ENCODE peak calls at places on chromosomes 13 and 19, in four cellular contexts. One of them, this sample, is unnamed.

GRCh38 chr13:89899302-89900103 is 1448.0 kb upstream of the MIR17HG start:
- DNase-seq in psoas muscle: no peak
- DNase-seq in esophagus squamous epithelium: no peak
- DNase-seq in H1: no peak
- DNase-seq in this sample: no peak

GRCh38 chr13:47216176-47216822 is 319.4 kb upstream of the HTR2A start:
- DNase-seq in psoas muscle: no peak
- DNase-seq in esophagus squamous epithelium: no peak
- DNase-seq in H1: no peak
- DNase-seq in this sample: no peak

GRCh38 chr19:49952906-49953305 is 8.1 kb downstream of the SIGLEC11 start:
- DNase-seq in psoas muscle: no peak
- DNase-seq in esophagus squamous epithelium: no peak
- DNase-seq in H1: no peak
- DNase-seq in this sample: no peak

GRCh38 chr13:38386421-38386820 is 36.8 kb downstream of the UFM1 start:
- DNase-seq in psoas muscle: no peak
- DNase-seq in esophagus squamous epithelium: no peak
- DNase-seq in H1: no peak
- DNase-seq in this sample: no peak

GRCh38 chr19:3556978-3557460 is 367 bp downstream of the MFSD12 start:
- DNase-seq in psoas muscle: peak; percentile 76
- DNase-seq in esophagus squamous epithelium: no peak
- DNase-seq in H1: no peak
- DNase-seq in this sample: no peak

GRCh38 chr13:87052731-87053130 is 618.4 kb upstream of the SLITRK5 start:
- DNase-seq in psoas muscle: no peak
- DNase-seq in esophagus squamous epithelium: no peak
- DNase-seq in H1: no peak
- DNase-seq in this sample: no peak

GRCh38 chr13:110134801-110135200 is 172.2 kb downstream of the COL4A1 start:
- DNase-seq in psoas muscle: no peak
- DNase-seq in esophagus squamous epithelium: no peak
- DNase-seq in H1: no peak
- DNase-seq in this sample: no peak

GRCh38 chr19:1690570-1691307 is 38.3 kb upstream of the TCF3 start:
- DNase-seq in psoas muscle: no peak
- DNase-seq in esophagus squamous epithelium: no peak
- DNase-seq in H1: peak; percentile 98
- DNase-seq in this sample: peak; percentile 50

GRCh38 chr13:24625324-24625723 is 54.9 kb upstream of the ATP12A start:
- DNase-seq in psoas muscle: no peak
- DNase-seq in esophagus squamous epithelium: no peak
- DNase-seq in H1: no peak
- DNase-seq in this sample: no peak

GRCh38 chr19:8512115-8512967 is 1.6 kb downstream of the ZNF414 start:
- DNase-seq in psoas muscle: no peak
- DNase-seq in esophagus squamous epithelium: no peak
- DNase-seq in H1: peak; percentile 84
- DNase-seq in this sample: no peak

GRCh38 chr13:38880397-38880796 is 110.2 kb downstream of the STOML3 start:
- DNase-seq in psoas muscle: no peak
- DNase-seq in esophagus squamous epithelium: no peak
- DNase-seq in H1: no peak
- DNase-seq in this sample: no peak

GRCh38 chr13:113088691-113089020 is 16.9 kb upstream of the F7 start:
- DNase-seq in psoas muscle: peak; percentile 21
- DNase-seq in esophagus squamous epithelium: no peak
- DNase-seq in H1: no peak
- DNase-seq in this sample: no peak

GRCh38 chr13:67100723-67101122 is 129.4 kb downstream of the PCDH9 start:
- DNase-seq in psoas muscle: no peak
- DNase-seq in esophagus squamous epithelium: no peak
- DNase-seq in H1: no peak
- DNase-seq in this sample: no peak

GRCh38 chr19:650121-650520 is 10.4 kb downstream of the FGF22 start:
- DNase-seq in psoas muscle: no peak
- DNase-seq in esophagus squamous epithelium: no peak
- DNase-seq in H1: no peak
- DNase-seq in this sample: no peak

GRCh38 chr13:108859202-108860012 is 230.0 kb downstream of the MYO16 start:
- DNase-seq in psoas muscle: no peak
- DNase-seq in esophagus squamous epithelium: no peak
- DNase-seq in H1: no peak
- DNase-seq in this sample: no peak

GRCh38 chr19:17394891-17395415 is 957 bp upstream of the CCDC194 start:
- DNase-seq in psoas muscle: peak; percentile 78
- DNase-seq in esophagus squamous epithelium: no peak
- DNase-seq in H1: peak; percentile 89
- DNase-seq in this sample: no peak

GRCh38 chr13:28582225-28582891 is 76.6 kb upstream of the POMP start:
- DNase-seq in psoas muscle: no peak
- DNase-seq in esophagus squamous epithelium: no peak
- DNase-seq in H1: no peak
- DNase-seq in this sample: no peak

GRCh38 chr19:15283141-15283885 is 49.0 kb downstream of the BRD4 start:
- DNase-seq in psoas muscle: peak; percentile 91
- DNase-seq in esophagus squamous epithelium: no peak
- DNase-seq in H1: no peak
- DNase-seq in this sample: no peak

GRCh38 chr13:38755792-38756191 is 68.9 kb downstream of the FREM2 start:
- DNase-seq in psoas muscle: no peak
- DNase-seq in esophagus squamous epithelium: no peak
- DNase-seq in H1: no peak
- DNase-seq in this sample: no peak

GRCh38 chr19:6586056-6586455 is 4.9 kb downstream of the CD70 start:
- DNase-seq in psoas muscle: no peak
- DNase-seq in esophagus squamous epithelium: no peak
- DNase-seq in H1: no peak
- DNase-seq in this sample: no peak

GRCh38 chr19:6587093-6587820 is 3.7 kb downstream of the CD70 start:
- DNase-seq in psoas muscle: no peak
- DNase-seq in esophagus squamous epithelium: no peak
- DNase-seq in H1: peak; percentile 56
- DNase-seq in this sample: peak; percentile 72

GRCh38 chr19:6587998-6588507 is 2.9 kb downstream of the CD70 start:
- DNase-seq in psoas muscle: no peak
- DNase-seq in esophagus squamous epithelium: no peak
- DNase-seq in H1: peak; percentile 45
- DNase-seq in this sample: no peak

GRCh38 chr19:6588508-6589345 is 2.2 kb downstream of the CD70 start:
- DNase-seq in psoas muscle: no peak
- DNase-seq in esophagus squamous epithelium: no peak
- DNase-seq in H1: no peak
- DNase-seq in this sample: no peak

GRCh38 chr19:6586726-6587092 is 4.2 kb downstream of the CD70 start:
- DNase-seq in psoas muscle: no peak
- DNase-seq in esophagus squamous epithelium: no peak
- DNase-seq in H1: no peak
- DNase-seq in this sample: no peak
- H3K4me3 ChIP-seq in psoas muscle: no peak overlapping the region
- H3K4me3 ChIP-seq in esophagus squamous epithelium: no peak overlapping the region
- H3K4me3 ChIP-seq in H1: peak overlapping the region; percentile 60
- H3K4me3 ChIP-seq in this sample: peak overlapping the region; percentile 12

GRCh38 chr19:38196245-38196837 is 27.7 kb downstream of the DPF1 start:
- DNase-seq in psoas muscle: no peak
- DNase-seq in esophagus squamous epithelium: no peak
- DNase-seq in H1: no peak
- DNase-seq in this sample: no peak

GRCh38 chr19:38195237-38195636 is 28.8 kb downstream of the DPF1 start:
- DNase-seq in psoas muscle: no peak
- DNase-seq in esophagus squamous epithelium: no peak
- DNase-seq in H1: no peak
- DNase-seq in this sample: no peak

GRCh38 chr19:38191747-38192146 is 32.3 kb downstream of the DPF1 start:
- DNase-seq in psoas muscle: no peak
- DNase-seq in esophagus squamous epithelium: no peak
- DNase-seq in H1: no peak
- DNase-seq in this sample: no peak

GRCh38 chr19:38193445-38193844 is 30.6 kb downstream of the DPF1 start:
- DNase-seq in psoas muscle: no peak
- DNase-seq in esophagus squamous epithelium: no peak
- DNase-seq in H1: no peak
- DNase-seq in this sample: no peak

GRCh38 chr19:38194061-38194701 is 29.8 kb downstream of the DPF1 start:
- DNase-seq in psoas muscle: no peak
- DNase-seq in esophagus squamous epithelium: no peak
- DNase-seq in H1: no peak
- DNase-seq in this sample: no peak
- H3K4me1 ChIP-seq in psoas muscle: no peaks in the 10 kb centered on the region
- H3K4me1 ChIP-seq in esophagus squamous epithelium: no peaks in the 10 kb centered on the region
- H3K4me1 ChIP-seq in H1: no peaks in the 10 kb centered on the region
- H3K4me1 ChIP-seq in this sample: no peaks in the 10 kb centered on the region

DNA sequence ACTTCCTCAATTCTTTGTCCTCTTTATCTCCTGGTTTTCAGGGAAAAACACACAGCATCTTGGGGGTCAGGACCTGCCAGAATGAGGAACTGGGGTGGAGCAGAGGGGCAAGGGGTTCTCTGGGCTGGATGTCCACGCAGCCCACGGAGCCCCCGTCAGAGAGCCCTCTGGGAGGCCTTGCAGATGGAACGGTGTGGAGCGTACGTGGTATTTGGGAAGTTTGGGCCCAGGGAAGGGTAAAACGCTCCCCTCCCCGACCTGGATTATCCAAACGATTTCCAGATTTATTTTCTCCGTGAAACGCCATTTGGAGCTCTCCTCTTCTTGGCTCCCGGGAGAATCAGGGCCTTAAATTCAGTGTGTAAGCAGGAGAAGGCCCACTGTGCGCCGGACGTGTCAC is 51.7 kb upstream of the ZNF536 start:
- DNase-seq in psoas muscle: no peak
- DNase-seq in esophagus squamous epithelium: no peak
- DNase-seq in H1: no peak
- DNase-seq in this sample: no peak
- H3K27me3 ChIP-seq in psoas muscle: no peaks in the 10 kb centered on the region
- H3K27me3 ChIP-seq in esophagus squamous epithelium: no peaks in the 10 kb centered on the region
- H3K27me3 ChIP-seq in H1: no peaks in the 10 kb centered on the region
- H3K27me3 ChIP-seq in this sample: no peaks in the 10 kb centered on the region

GRCh38 chr19:45901432-45901903 is 945 bp downstream of the MYPOP start:
- DNase-seq in psoas muscle: no peak
- DNase-seq in esophagus squamous epithelium: no peak
- DNase-seq in H1: no peak
- DNase-seq in this sample: no peak

GRCh38 chr19:45901912-45902650 is at the start of gene MYPOP:
- DNase-seq in psoas muscle: no peak
- DNase-seq in esophagus squamous epithelium: no peak
- DNase-seq in H1: no peak
- DNase-seq in this sample: no peak

GRCh38 chr19:45899919-45900589 is 2.4 kb downstream of the MYPOP start:
- DNase-seq in psoas muscle: no peak
- DNase-seq in esophagus squamous epithelium: no peak
- DNase-seq in H1: no peak
- DNase-seq in this sample: no peak

GRCh38 chr19:45899253-45899652 is 3.2 kb downstream of the MYPOP start:
- DNase-seq in psoas muscle: no peak
- DNase-seq in esophagus squamous epithelium: no peak
- DNase-seq in H1: no peak
- DNase-seq in this sample: no peak

DNA sequence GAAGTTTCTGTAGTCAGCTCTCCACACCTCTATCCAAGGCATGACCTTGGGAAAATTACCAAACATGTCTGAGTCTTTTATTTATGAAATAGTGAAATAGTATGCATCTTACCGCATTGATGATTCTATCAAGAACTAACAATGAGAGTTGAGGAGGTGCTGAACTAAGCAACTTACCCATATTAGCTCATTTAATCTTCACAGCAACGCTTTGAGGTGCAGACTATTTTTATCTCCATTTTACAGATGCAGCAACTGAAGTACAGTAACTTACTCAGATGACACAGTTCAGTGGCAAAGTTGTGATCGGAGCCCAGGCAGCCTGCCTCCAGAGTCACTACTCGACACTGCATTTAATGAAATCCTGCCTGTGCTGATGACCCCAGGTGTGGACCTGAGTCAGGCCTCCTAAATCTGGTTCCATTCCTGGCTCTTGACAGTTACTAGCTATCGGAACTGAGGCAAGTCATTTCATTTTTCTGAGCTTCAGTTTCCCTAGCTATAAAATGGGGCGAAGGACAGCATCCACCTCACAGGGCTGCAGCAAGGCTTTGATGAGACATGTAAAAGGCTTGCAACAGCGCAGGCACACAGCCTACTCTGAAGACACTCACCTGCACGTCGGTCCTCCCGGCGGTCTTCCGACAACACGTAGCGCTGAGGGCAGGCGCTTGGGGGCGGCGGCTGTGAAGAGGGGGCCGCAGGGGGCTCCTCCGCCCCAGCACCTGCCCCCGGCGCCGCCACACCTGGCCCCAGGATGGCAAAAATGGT is 1.6 kb downstream of the MYPOP start:
- DNase-seq in psoas muscle: no peak
- DNase-seq in esophagus squamous epithelium: no peak
- DNase-seq in H1: no peak
- DNase-seq in this sample: no peak
- H3K4me3 ChIP-seq in psoas muscle: peak overlapping the region; percentile 91
- H3K4me3 ChIP-seq in esophagus squamous epithelium: peak overlapping the region; percentile 71
- H3K4me3 ChIP-seq in H1: peak overlapping the region; percentile 61
- H3K4me3 ChIP-seq in this sample: peak overlapping the region; percentile 42

This sample was measured in iPS DF 6.9.